ENCODE peak calls at places on chromosomes 1 and 21, in five cellular contexts. E, A, N, F and I are unnamed samples.

GRCh38 chr1:164602480-164603093 is 43.6 kb downstream of the PBX1 start:
- DNase-seq in E (no peak), N (no peak), F (peak), A (no peak), I (no peak)

GRCh38 chr1:27575861-27576331 is 28.0 kb downstream of the AHDC1 start:
- DNase-seq in F (peak), N (peak), E (no peak), A (no peak), I (peak)

GRCh38 chr1:9910080-9910424 is at the start of gene CTNNBIP1:
- DNase-seq in F (no peak), E (no peak), A (no peak), N (no peak), I (no peak)

GRCh38 chr1:167454304-167454928 is 63.9 kb downstream of the CD247 start:
- DNase-seq in A (no peak), N (peak), F (no peak), E (no peak), I (no peak)

GRCh38 chr1:171817511-171818265 is 23.6 kb upstream of the DNM3 start:
- DNase-seq in A (no peak), E (no peak), N (peak), F (no peak), I (no peak)

GRCh38 chr1:201673912-201674311 is 135.0 kb downstream of the NAV1 start:
- DNase-seq in N (no peak), F (no peak), E (no peak), A (no peak), I (no peak)

GRCh38 chr1:22254756-22255155 is 111.9 kb upstream of the WNT4 start:
- DNase-seq in A (no peak), N (no peak), E (no peak), F (no peak), I (no peak)

GRCh38 chr1:191693797-191694196 is 464.5 kb upstream of the RGS18 start:
- DNase-seq in N (no peak), A (no peak), F (no peak), E (no peak), I (no peak)

GRCh38 chr1:67686272-67687197 is 1.5 kb downstream of the GADD45A start:
- DNase-seq in E (peak), F (peak), A (peak), N (peak), I (peak)

GRCh38 chr1:170460379-170460778 is 71.6 kb upstream of the GORAB start:
- DNase-seq in N (no peak), A (no peak), F (no peak), E (no peak), I (no peak)

GRCh38 chr1:196558424-196558823 is 49.8 kb downstream of the KCNT2 start:
- DNase-seq in A (no peak), E (no peak), N (peak), F (no peak), I (peak)

GRCh38 chr1:210057593-210057992 is 119.6 kb downstream of the SYT14 start:
- DNase-seq in F (no peak), A (no peak), E (no peak), N (no peak), I (no peak)

GRCh38 chr1:31799895-31800676 is 15.7 kb downstream of the SPOCD1 start:
- DNase-seq in N (no peak), F (no peak), A (no peak), E (peak), I (no peak)

GRCh38 chr1:154931940-154932487 is 4.5 kb downstream of the PMVK start:
- DNase-seq in F (no peak), E (no peak), A (no peak), N (no peak), I (no peak)

GRCh38 chr1:193060938-193061337 is 1.5 kb downstream of the RO60 start:
- DNase-seq in F (no peak), E (no peak), N (peak), A (no peak), I (peak)

GRCh38 chr1:244447024-244447423 is 4.7 kb downstream of the ADSS2 start:
- DNase-seq in F (no peak), A (no peak), N (no peak), E (no peak), I (no peak)

DNA sequence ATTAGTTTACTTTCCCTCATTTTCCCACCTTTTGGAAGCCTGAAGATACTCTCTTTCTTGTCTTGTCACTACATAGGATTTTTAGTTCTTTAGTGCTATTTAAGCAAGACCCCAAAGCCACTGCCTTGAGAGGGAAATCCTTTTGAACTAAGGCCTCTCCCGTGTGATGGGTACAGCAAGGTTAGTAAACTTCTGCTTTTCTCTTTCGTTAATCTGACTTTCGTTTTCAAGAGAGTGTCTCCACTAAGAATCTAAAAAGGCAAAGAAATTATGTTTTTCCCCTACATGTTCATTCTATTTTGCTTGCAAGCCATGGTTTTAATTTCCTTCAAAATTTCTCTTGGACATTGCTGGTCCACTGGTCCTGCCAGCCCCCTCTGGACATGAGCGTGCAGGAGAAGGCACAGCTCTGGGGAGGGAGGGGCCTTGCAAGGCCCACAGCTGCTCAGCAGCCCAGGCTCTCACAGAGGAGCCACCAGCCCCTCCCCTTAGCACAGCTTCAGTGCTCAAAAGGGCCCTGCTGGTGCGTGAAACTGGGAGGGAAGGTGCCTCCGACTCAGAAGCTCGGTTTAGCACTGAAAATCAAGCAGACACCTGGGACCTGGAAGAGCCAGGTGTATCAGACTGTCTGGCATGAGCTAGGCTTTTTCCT is 210.9 kb upstream of the GALNT2 start:
- DNase-seq in E (peak), N (no peak), F (peak), A (no peak), I (peak)
- H3K4me3 ChIP-seq in E (peak), N (no peak), F (no peak), A (no peak), I (peak)

GRCh38 chr1:179881642-179882252 is 338 bp upstream of the TOR1AIP1 start:
- DNase-seq in E (peak), A (peak), N (no peak), F (no peak), I (no peak)

GRCh38 chr1:179883739-179884138 is 1.7 kb downstream of the TOR1AIP1 start:
- DNase-seq in F (no peak), E (no peak), A (no peak), N (peak), I (peak)

GRCh38 chr1:179879797-179880196 is 2.2 kb upstream of the TOR1AIP2 start:
- DNase-seq in N (no peak), F (no peak), E (no peak), A (no peak), I (peak)

GRCh38 chr1:179883040-179883501 is 986 bp downstream of the TOR1AIP1 start:
- DNase-seq in A (no peak), N (no peak), E (no peak), F (no peak), I (peak)

GRCh38 chr1:179882253-179883039 is at the start of gene TOR1AIP1:
- DNase-seq in F (peak), E (peak), N (peak), A (peak), I (peak)
- TF ChIP-seq CTCF in F (peak), E (peak), N (peak), A (no peak), I (peak)

DNA sequence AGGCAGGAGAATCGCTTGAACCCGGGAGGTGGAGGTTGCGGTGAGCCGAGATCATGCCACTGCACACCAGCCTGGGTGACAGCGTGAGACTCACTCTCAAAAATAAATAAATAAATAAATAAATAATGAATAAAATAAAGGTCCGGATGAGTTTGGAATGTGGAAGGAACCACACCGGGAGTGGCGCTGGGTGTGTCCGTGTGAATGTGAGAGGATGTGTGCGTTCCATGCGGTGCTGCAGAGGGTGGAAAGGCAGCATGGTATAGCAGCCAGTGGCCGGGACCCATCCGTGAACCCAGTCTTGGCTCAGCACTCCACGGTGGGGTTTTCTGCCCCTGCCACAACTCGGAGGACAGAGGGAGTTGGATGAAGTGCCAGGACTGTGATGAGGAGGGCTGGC is 56.2 kb upstream of the POFUT2 start:
- DNase-seq in F (no peak), E (no peak), N (no peak), A (no peak), I (no peak)
- H3K4me3 ChIP-seq in F (no peak), E (no peak), N (no peak), A (no peak), I (no peak)

DNA sequence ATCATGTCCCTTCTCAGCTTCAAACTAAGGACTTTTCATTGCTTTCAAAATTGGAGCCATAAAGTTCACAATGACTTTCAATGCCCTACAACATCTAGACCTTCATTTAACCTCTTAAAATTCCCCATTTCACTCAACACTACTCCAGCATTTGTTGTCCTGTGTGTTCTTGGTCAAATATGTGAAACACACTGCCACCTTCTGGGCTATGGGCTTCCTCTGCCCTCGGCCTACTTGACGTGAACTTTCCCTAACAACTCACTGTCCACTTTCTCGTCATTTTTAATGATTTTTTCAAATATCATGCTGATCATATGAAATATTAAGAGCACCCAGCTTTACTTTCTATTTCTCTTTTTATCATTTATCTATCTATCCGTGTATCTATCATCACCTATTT is 2018.4 kb downstream of the NCAM2 start:
- DNase-seq in E (no peak), N (no peak), A (peak), F (no peak), I (no peak)
- TF ChIP-seq CTCF in E (no peak), N (no peak), A (peak), F (no peak), I (no peak)

GRCh38 chr21:17438642-17439041 is 74.2 kb upstream of the CXADR start:
- DNase-seq in A (no peak), E (no peak), F (no peak), N (no peak), I (no peak)
- H3K4me3 ChIP-seq in A (no peak), E (peak), F (no peak), N (no peak), I (no peak)

GRCh38 chr1:17984510-17985085 is 123.0 kb upstream of the IGSF21 start:
- DNase-seq in E (no peak), N (peak), A (no peak), F (no peak), I (peak)
- TF ChIP-seq CTCF in E (peak), N (peak), A (peak), F (no peak), I (peak)